ENCODE peak calls at places on chromosomes 3 and 15, in five cellular contexts. One of them, this sample, is unnamed.
A peak's percentile ranks its signal among the peaks of the same experiment; 100 is the strongest.

GRCh38 chr3:33152363-33153360 is 38.8 kb downstream of the CRTAP start:
- DNase-seq in H9: no peak
- DNase-seq in lower leg skin: peak; percentile 69
- DNase-seq in cardiac muscle cell: no peak
- DNase-seq in lower lobe of right lung: no peak
- DNase-seq in this sample: no peak

GRCh38 chr3:54557538-54558419 is 370.1 kb downstream of the LRTM1 start:
- DNase-seq in cardiac muscle cell: no peak
- DNase-seq in lower lobe of right lung: no peak
- DNase-seq in H9: no peak
- DNase-seq in lower leg skin: peak; percentile 48
- DNase-seq in this sample: no peak

GRCh38 chr15:36358094-36358961 is 221.1 kb upstream of the CDIN1 start:
- DNase-seq in lower leg skin: no peak
- DNase-seq in lower lobe of right lung: no peak
- DNase-seq in H9: no peak
- DNase-seq in cardiac muscle cell: peak; percentile 84
- DNase-seq in this sample: no peak

GRCh38 chr15:69578792-69579587 is 126.4 kb downstream of the RPLP1 start:
- DNase-seq in lower leg skin: no peak
- DNase-seq in H9: no peak
- DNase-seq in lower lobe of right lung: peak; percentile 84
- DNase-seq in cardiac muscle cell: no peak
- DNase-seq in this sample: no peak

GRCh38 chr15:32029409-32029861 is 880 bp upstream of the CHRNA7 start:
- DNase-seq in H9: peak; percentile 71
- DNase-seq in cardiac muscle cell: peak; percentile 3
- DNase-seq in lower leg skin: no peak
- DNase-seq in lower lobe of right lung: peak; percentile 47
- DNase-seq in this sample: no peak

GRCh38 chr3:13110678-13111116 is 37.5 kb upstream of the IQSEC1 start:
- DNase-seq in H9: no peak
- DNase-seq in lower leg skin: no peak
- DNase-seq in cardiac muscle cell: no peak
- DNase-seq in lower lobe of right lung: peak; percentile 36
- DNase-seq in this sample: peak; percentile 31

GRCh38 chr3:154779571-154779970 is 300.5 kb upstream of the MME start:
- DNase-seq in lower leg skin: no peak
- DNase-seq in cardiac muscle cell: peak; percentile 62
- DNase-seq in H9: no peak
- DNase-seq in lower lobe of right lung: no peak
- DNase-seq in this sample: no peak

GRCh38 chr3:43217633-43218032 is 68.7 kb upstream of the SNRK start:
- DNase-seq in H9: no peak
- DNase-seq in lower leg skin: no peak
- DNase-seq in lower lobe of right lung: no peak
- DNase-seq in cardiac muscle cell: peak; percentile 8
- DNase-seq in this sample: no peak

GRCh38 chr3:33062814-33063346 is 34.1 kb downstream of the GLB1 start:
- DNase-seq in lower lobe of right lung: no peak
- DNase-seq in cardiac muscle cell: no peak
- DNase-seq in H9: no peak
- DNase-seq in lower leg skin: no peak
- DNase-seq in this sample: no peak

GRCh38 chr3:51703026-51703775 is 3.7 kb upstream of the GRM2 start:
- DNase-seq in lower lobe of right lung: peak; percentile 28
- DNase-seq in cardiac muscle cell: no peak
- DNase-seq in lower leg skin: no peak
- DNase-seq in H9: no peak
- DNase-seq in this sample: no peak

GRCh38 chr15:57388199-57388863 is 12.0 kb downstream of the CGNL1 start:
- DNase-seq in H9: no peak
- DNase-seq in lower leg skin: peak; percentile 66
- DNase-seq in lower lobe of right lung: no peak
- DNase-seq in cardiac muscle cell: no peak
- DNase-seq in this sample: no peak

GRCh38 chr3:73030073-73030597 is 31.3 kb upstream of the EBLN2 start:
- DNase-seq in lower leg skin: no peak
- DNase-seq in lower lobe of right lung: no peak
- DNase-seq in H9: no peak
- DNase-seq in cardiac muscle cell: no peak
- DNase-seq in this sample: no peak

GRCh38 chr3:69491980-69492379 is 106.1 kb upstream of the FRMD4B start:
- DNase-seq in lower leg skin: no peak
- DNase-seq in H9: no peak
- DNase-seq in cardiac muscle cell: peak; percentile 14
- DNase-seq in lower lobe of right lung: no peak
- DNase-seq in this sample: no peak

GRCh38 chr15:61796056-61796455 is 264.2 kb downstream of the VPS13C start:
- DNase-seq in H9: no peak
- DNase-seq in cardiac muscle cell: peak; percentile 29
- DNase-seq in lower leg skin: no peak
- DNase-seq in lower lobe of right lung: no peak
- DNase-seq in this sample: no peak

GRCh38 chr3:173921741-173922140 is 524.2 kb downstream of the NLGN1 start:
- DNase-seq in H9: no peak
- DNase-seq in lower lobe of right lung: no peak
- DNase-seq in lower leg skin: no peak
- DNase-seq in cardiac muscle cell: no peak
- DNase-seq in this sample: no peak

GRCh38 chr3:143188881-143189280 is 69.3 kb downstream of the CHST2 start:
- DNase-seq in H9: no peak
- DNase-seq in lower lobe of right lung: no peak
- DNase-seq in lower leg skin: no peak
- DNase-seq in cardiac muscle cell: no peak
- DNase-seq in this sample: no peak

GRCh38 chr3:53571264-53571663 is 76.9 kb downstream of the CACNA1D start:
- DNase-seq in lower leg skin: no peak
- DNase-seq in cardiac muscle cell: no peak
- DNase-seq in lower lobe of right lung: no peak
- DNase-seq in H9: no peak
- DNase-seq in this sample: no peak

GRCh38 chr3:149771652-149772271 is 19.5 kb upstream of the COMMD2 start:
- DNase-seq in H9: peak; percentile 64
- DNase-seq in lower leg skin: no peak
- DNase-seq in cardiac muscle cell: peak; percentile 56
- DNase-seq in lower lobe of right lung: peak; percentile 48
- DNase-seq in this sample: no peak

GRCh38 chr3:158105710-158106438 is at the start of gene SHOX2:
- DNase-seq in lower lobe of right lung: peak; percentile 47
- DNase-seq in H9: peak; percentile 69
- DNase-seq in lower leg skin: peak; percentile 93
- DNase-seq in cardiac muscle cell: peak; percentile 70
- DNase-seq in this sample: no peak

GRCh38 chr15:92848852-92849598 is 51.1 kb upstream of the CHD2 start:
- DNase-seq in lower leg skin: peak; percentile 69
- DNase-seq in lower lobe of right lung: no peak
- DNase-seq in cardiac muscle cell: peak; percentile 98
- DNase-seq in H9: no peak
- DNase-seq in this sample: peak; percentile 80

GRCh38 chr3:109268181-109268580 is 48.1 kb downstream of the DPPA2 start:
- DNase-seq in lower lobe of right lung: no peak
- DNase-seq in cardiac muscle cell: peak; percentile 22
- DNase-seq in lower leg skin: no peak
- DNase-seq in H9: no peak
- DNase-seq in this sample: no peak

GRCh38 chr15:67003586-67003985 is 61.8 kb upstream of the SMAD3 start:
- DNase-seq in cardiac muscle cell: no peak
- DNase-seq in H9: no peak
- DNase-seq in lower lobe of right lung: no peak
- DNase-seq in lower leg skin: no peak
- DNase-seq in this sample: no peak

GRCh38 chr3:24601500-24601899 is 106.8 kb upstream of the THRB start:
- DNase-seq in lower lobe of right lung: no peak
- DNase-seq in lower leg skin: no peak
- DNase-seq in cardiac muscle cell: no peak
- DNase-seq in H9: no peak
- DNase-seq in this sample: no peak

GRCh38 chr3:24608701-24609387 is 114.2 kb upstream of the THRB start:
- DNase-seq in cardiac muscle cell: no peak
- DNase-seq in lower lobe of right lung: no peak
- DNase-seq in H9: no peak
- DNase-seq in lower leg skin: no peak
- DNase-seq in this sample: no peak

GRCh38 chr3:24604215-24604614 is 109.6 kb upstream of the THRB start:
- DNase-seq in cardiac muscle cell: no peak
- DNase-seq in lower lobe of right lung: no peak
- DNase-seq in H9: no peak
- DNase-seq in lower leg skin: no peak
- DNase-seq in this sample: no peak

GRCh38 chr3:24605511-24605910 is 110.9 kb upstream of the THRB start:
- DNase-seq in H9: no peak
- DNase-seq in lower lobe of right lung: no peak
- DNase-seq in lower leg skin: no peak
- DNase-seq in cardiac muscle cell: no peak
- DNase-seq in this sample: no peak

GRCh38 chr3:24607281-24607680 is 112.6 kb upstream of the THRB start:
- DNase-seq in lower leg skin: no peak
- DNase-seq in cardiac muscle cell: no peak
- DNase-seq in lower lobe of right lung: no peak
- DNase-seq in H9: no peak
- DNase-seq in this sample: no peak
- TF ChIP-seq CTCF in lower leg skin: no peak
- TF ChIP-seq CTCF in cardiac muscle cell: no peak
- TF ChIP-seq CTCF in lower lobe of right lung: no peak
- TF ChIP-seq CTCF in H9: no peak
- TF ChIP-seq CTCF in this sample: no peak

GRCh38 chr15:59223736-59224135 is 17.1 kb downstream of the LDHAL6B start:
- DNase-seq in cardiac muscle cell: peak; percentile 25
- DNase-seq in H9: no peak
- DNase-seq in lower lobe of right lung: no peak
- DNase-seq in lower leg skin: no peak
- DNase-seq in this sample: no peak
- TF ChIP-seq CTCF in cardiac muscle cell: no peak
- TF ChIP-seq CTCF in H9: no peak
- TF ChIP-seq CTCF in lower lobe of right lung: no peak
- TF ChIP-seq CTCF in lower leg skin: no peak
- TF ChIP-seq CTCF in this sample: no peak

DNA sequence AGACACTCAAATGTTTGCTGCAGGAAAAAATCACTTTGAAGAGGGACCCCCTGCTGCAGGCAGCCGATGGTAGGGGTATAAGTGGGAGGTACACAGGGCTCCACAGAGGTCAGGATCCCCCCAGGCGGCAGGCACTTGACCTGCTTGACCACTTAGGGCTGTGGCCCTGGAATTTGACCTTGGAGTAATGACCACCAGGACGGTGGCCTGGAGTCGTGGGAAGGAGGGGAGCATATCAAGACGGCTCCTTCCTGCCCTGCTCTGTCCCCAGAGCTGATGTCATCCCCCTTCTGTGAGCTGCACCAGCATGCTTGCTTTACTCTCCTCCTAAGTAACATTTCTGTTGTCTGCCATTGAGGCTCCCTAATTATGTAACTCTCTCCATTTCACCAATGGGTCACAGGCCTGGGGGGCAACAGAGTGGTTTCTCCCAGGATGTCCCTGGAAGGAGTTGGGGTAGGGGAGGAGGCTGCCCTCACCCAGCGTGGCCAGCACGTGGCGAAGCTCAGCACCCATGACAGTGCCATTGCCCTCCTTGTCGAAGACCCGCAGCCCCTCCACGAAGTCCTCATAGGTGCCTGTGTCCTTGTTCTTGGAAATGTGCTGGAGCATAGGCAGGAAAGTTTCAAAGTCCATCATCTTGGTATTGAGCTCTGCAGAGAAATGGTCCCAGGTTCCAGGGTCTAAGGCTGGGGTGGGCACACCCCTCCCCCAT is 4.1 kb downstream of the MYL3 start:
- DNase-seq in lower lobe of right lung: peak; percentile 21
- DNase-seq in H9: no peak
- DNase-seq in cardiac muscle cell: no peak
- DNase-seq in lower leg skin: peak; percentile 57
- DNase-seq in this sample: no peak
- TF ChIP-seq CTCF in lower lobe of right lung: no peak
- TF ChIP-seq CTCF in H9: no peak
- TF ChIP-seq CTCF in cardiac muscle cell: no peak
- TF ChIP-seq CTCF in lower leg skin: no peak
- TF ChIP-seq CTCF in this sample: no peak

GRCh38 chr3:155978324-155978723 is 107.9 kb downstream of the GMPS start:
- DNase-seq in H9: no peak
- DNase-seq in lower lobe of right lung: no peak
- DNase-seq in lower leg skin: no peak
- DNase-seq in cardiac muscle cell: no peak
- DNase-seq in this sample: no peak
- TF ChIP-seq CTCF in H9: peak; percentile 65
- TF ChIP-seq CTCF in lower lobe of right lung: no peak
- TF ChIP-seq CTCF in lower leg skin: no peak
- TF ChIP-seq CTCF in cardiac muscle cell: peak; percentile 36
- TF ChIP-seq CTCF in this sample: no peak

DNA sequence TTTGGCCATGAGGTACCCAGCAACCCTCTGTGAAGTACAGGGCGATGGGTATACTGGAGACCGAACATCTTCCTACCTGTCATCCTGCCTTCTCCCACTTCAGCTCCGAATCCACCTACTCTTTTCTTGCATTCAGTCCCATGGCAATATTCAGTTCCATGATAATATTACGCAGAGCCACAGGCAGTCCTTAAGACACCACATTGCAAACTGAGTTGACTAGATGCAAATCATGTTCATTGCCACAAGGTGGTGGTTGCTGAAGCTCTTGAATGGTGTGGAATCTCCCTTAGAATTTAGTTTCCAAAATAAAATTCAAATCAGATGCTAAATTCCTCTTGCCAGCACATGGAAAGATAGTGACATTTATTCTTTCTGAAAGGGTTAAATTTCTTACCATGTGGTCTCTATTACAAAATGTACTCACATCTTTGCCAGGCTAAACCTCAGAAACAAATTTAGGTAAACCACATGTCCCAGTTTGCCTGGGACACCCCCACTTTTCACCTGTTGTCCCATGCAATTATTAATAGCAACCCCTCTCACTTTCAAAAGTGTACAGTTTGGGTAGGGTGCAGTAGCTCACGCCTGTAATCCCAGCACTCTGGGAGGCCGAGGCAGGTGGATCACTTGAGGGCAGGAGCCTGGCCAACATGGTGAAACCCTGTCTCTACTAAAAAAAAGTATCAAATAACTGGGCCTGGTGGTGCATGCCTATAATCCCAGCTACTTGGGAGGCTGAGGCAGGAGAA is 1.7 kb upstream of the NME9 start:
- DNase-seq in H9: no peak
- DNase-seq in lower lobe of right lung: no peak
- DNase-seq in cardiac muscle cell: peak; percentile 24
- DNase-seq in lower leg skin: no peak
- DNase-seq in this sample: no peak
- TF ChIP-seq CTCF in H9: peak; percentile 41
- TF ChIP-seq CTCF in lower lobe of right lung: no peak
- TF ChIP-seq CTCF in cardiac muscle cell: no peak
- TF ChIP-seq CTCF in lower leg skin: no peak
- TF ChIP-seq CTCF in this sample: peak; percentile 16